ENCODE peak calls at places on chromosomes 12 and 14, in nine cellular contexts. Y is stimulated activated CD4-positive, alpha-beta T cell treated with anti-CD3 and anti-CD28 coated beads, Interleukin-1b, Interleukin-23, amount 100 ng/mL, for 24 hours; E is EL; J is AG10803; M is neuronal stem cell; L is activated CD8-positive, alpha-beta memory T cell treated with anti-CD3 and anti-CD28 coated beads for 1 hour; Q is AG08396; U is A172; X is NCI-H2107. V is an unnamed sample.

GRCh38 chr12:116125981-116126566 is 151.4 kb downstream of the MED13L start:
- DNase-seq in Y (no peak), E (no peak), J (peak; percentile 39), M (no peak), L (no peak), Q (no peak), U (no peak), X (no peak), V (peak; percentile 49)

GRCh38 chr12:128906485-128907137 is 53.3 kb downstream of the GLT1D1 start:
- DNase-seq in Y (no peak), E (no peak), J (no peak), M (no peak), L (no peak), Q (no peak), U (no peak), X (no peak), V (no peak)

GRCh38 chr14:91252901-91253794 is 8.6 kb upstream of the GPR68 start:
- DNase-seq in Y (no peak), E (peak; percentile 29), J (no peak), M (no peak), L (no peak), Q (peak; percentile 78), U (no peak), X (no peak), V (peak; percentile 63)

GRCh38 chr12:57126561-57126960 is 1.7 kb upstream of the LRP1 start:
- DNase-seq in Y (no peak), E (no peak), J (no peak), M (no peak), L (no peak), Q (no peak), U (no peak), X (no peak), V (no peak)

GRCh38 chr12:53623986-53624385 is 2.2 kb downstream of the ATF7 start:
- DNase-seq in Y (no peak), E (peak; percentile 39), J (peak; percentile 54), M (no peak), L (no peak), Q (peak; percentile 37), U (no peak), X (no peak), V (no peak)

GRCh38 chr12:95118138-95118787 is 44.8 kb upstream of the NR2C1 start:
- DNase-seq in Y (no peak), E (peak; percentile 90), J (peak; percentile 92), M (no peak), L (no peak), Q (peak; percentile 57), U (peak; percentile 86), X (no peak), V (no peak)

GRCh38 chr14:100078997-100079561 is 13.9 kb downstream of the EVL start:
- DNase-seq in Y (no peak), E (peak; percentile 47), J (peak; percentile 84), M (no peak), L (peak; percentile 72), Q (no peak), U (peak; percentile 54), X (peak; percentile 80), V (no peak)

GRCh38 chr12:32036477-32037263 is 70.0 kb upstream of the BICD1 start:
- DNase-seq in Y (no peak), E (no peak), J (no peak), M (no peak), L (no peak), Q (no peak), U (no peak), X (no peak), V (no peak)

GRCh38 chr14:32028599-32028998 is 48.5 kb upstream of the ARHGAP5 start:
- DNase-seq in Y (no peak), E (no peak), J (peak; percentile 41), M (no peak), L (no peak), Q (no peak), U (no peak), X (peak; percentile 15), V (no peak)

GRCh38 chr12:12899530-12900380 is 8.4 kb downstream of the GPRC5A start:
- DNase-seq in Y (peak; percentile 53), E (peak; percentile 92), J (peak; percentile 95), M (no peak), L (no peak), Q (peak; percentile 55), U (peak; percentile 87), X (no peak), V (no peak)

GRCh38 chr14:103232338-103232808 is 101.7 kb upstream of the EIF5 start:
- DNase-seq in Y (no peak), E (no peak), J (no peak), M (no peak), L (no peak), Q (no peak), U (no peak), X (peak; percentile 59), V (no peak)

GRCh38 chr14:68520637-68521556 is 272.0 kb downstream of the ZFP36L1 start:
- DNase-seq in Y (no peak), E (peak; percentile 25), J (no peak), M (no peak), L (no peak), Q (no peak), U (no peak), X (peak; percentile 63), V (peak; percentile 73)

GRCh38 chr12:56234746-56235436 is 5.0 kb downstream of the SLC39A5 start:
- DNase-seq in Y (no peak), E (no peak), J (no peak), M (no peak), L (no peak), Q (no peak), U (no peak), X (no peak), V (no peak)

GRCh38 chr12:132907216-132907615 is 19.8 kb upstream of the CHFR start:
- DNase-seq in Y (no peak), E (no peak), J (no peak), M (no peak), L (no peak), Q (no peak), U (no peak), X (no peak), V (no peak)

GRCh38 chr14:32588448-32589320 is 259.6 kb downstream of the AKAP6 start:
- DNase-seq in Y (no peak), E (peak; percentile 51), J (peak; percentile 46), M (peak; percentile 23), L (no peak), Q (peak; percentile 41), U (no peak), X (no peak), V (no peak)

GRCh38 chr14:94601961-94602391 is 10.2 kb upstream of the SERPINA3 start:
- DNase-seq in Y (no peak), E (peak; percentile 87), J (peak; percentile 89), M (no peak), L (no peak), Q (peak; percentile 79), U (peak; percentile 71), X (no peak), V (no peak)

GRCh38 chr14:20477211-20477876 is 8.1 kb downstream of the PNP start:
- DNase-seq in Y (no peak), E (peak; percentile 80), J (no peak), M (no peak), L (no peak), Q (no peak), U (peak; percentile 71), X (no peak), V (peak; percentile 69)

GRCh38 chr14:23445773-23446172 is 10.3 kb upstream of the MYH7 start:
- DNase-seq in Y (no peak), E (no peak), J (no peak), M (no peak), L (no peak), Q (no peak), U (no peak), X (no peak), V (no peak)